ENCODE peak calls at places on chromosomes 4 and X, in ten cellular contexts. U is AG04450, V is ascending aorta, W is tibial artery, H is brain microvascular endothelial cell, D is PC-3, Q is prostate gland, Z is heart left ventricle, A is testis, T is psoas muscle. F is an unnamed sample.

GRCh38 chr4:126991965-126992364 is 640.8 kb upstream of the INTU start:
- DNase-seq in Q (no peak), Z (no peak), D (no peak), V (no peak), U (no peak), T (no peak), W (no peak), A (no peak), H (no peak), F (peak)

GRCh38 chr4:179040259-179040658 is 1598.0 kb upstream of the AGA start:
- DNase-seq in A (no peak), W (no peak), V (no peak), H (no peak), T (no peak), U (no peak), Q (no peak), Z (no peak), D (no peak), F (no peak)

GRCh38 chr4:147760695-147761094 is 28.8 kb downstream of the ARHGAP10 start:
- DNase-seq in W (peak), U (no peak), T (peak), V (peak), Q (no peak), D (no peak), H (no peak), A (peak), Z (peak), F (no peak)

GRCh38 chr4:37664696-37665095 is 21.5 kb downstream of the RELL1 start:
- DNase-seq in W (no peak), Z (no peak), T (no peak), H (peak), Q (no peak), D (no peak), A (no peak), U (no peak), V (no peak), F (no peak)

GRCh38 chr4:94523617-94524016 is 71.9 kb downstream of the PDLIM5 start:
- DNase-seq in V (no peak), H (peak), D (peak), Q (no peak), Z (no peak), W (no peak), U (no peak), A (no peak), T (no peak), F (peak)

GRCh38 chrX:1322393-1322792 is 14.2 kb upstream of the IL3RA start:
- DNase-seq in V (no peak), A (no peak), T (no peak), D (peak), W (no peak), U (no peak), H (no peak), Z (no peak), Q (no peak), F (no peak)

GRCh38 chr4:52260507-52261302 is 209.6 kb downstream of the SPATA18 start:
- DNase-seq in A (no peak), T (peak), H (no peak), Z (peak), Q (no peak), V (no peak), D (no peak), U (no peak), W (no peak), F (no peak)

GRCh38 chrX:4547218-4547836 is 833.9 kb upstream of the PRKX start:
- DNase-seq in V (no peak), A (peak), T (no peak), W (no peak), Z (no peak), Q (peak), H (peak), U (no peak), D (peak), F (no peak)

GRCh38 chr4:187251896-187252295 is 528.2 kb upstream of the FAT1 start:
- DNase-seq in U (no peak), Z (no peak), D (peak), H (peak), Q (no peak), T (no peak), A (no peak), V (no peak), W (no peak), F (peak)

GRCh38 chrX:41384041-41384705 is 50.2 kb downstream of the DDX3X start:
- DNase-seq in U (peak), Z (peak), A (peak), Q (peak), V (peak), H (peak), T (peak), W (peak), D (peak), F (peak)

GRCh38 chr4:112348488-112349158 is 51.5 kb downstream of the ALPK1 start:
- DNase-seq in U (peak), Q (peak), T (peak), Z (peak), V (no peak), H (peak), A (peak), D (peak), W (peak), F (no peak)

GRCh38 chrX:103831342-103831802 is 685 bp downstream of the RAB9B start:
- DNase-seq in Z (no peak), D (peak), V (no peak), U (no peak), A (no peak), H (no peak), W (no peak), Q (no peak), T (no peak), F (no peak)

GRCh38 chr4:138925495-138925894 is 90.1 kb upstream of the NOCT start:
- DNase-seq in H (no peak), V (no peak), Q (no peak), W (no peak), D (no peak), Z (no peak), U (peak), A (no peak), T (no peak), F (no peak)

GRCh38 chrX:56576721-56577120 is 13.3 kb downstream of the UBQLN2 start:
- DNase-seq in H (no peak), D (no peak), V (no peak), T (no peak), U (no peak), Z (no peak), Q (no peak), A (no peak), W (no peak), F (no peak)

GRCh38 chr4:26116057-26116456 is 202.0 kb downstream of the SMIM20 start:
- DNase-seq in D (peak), V (no peak), A (no peak), Z (no peak), W (no peak), T (no peak), H (no peak), U (no peak), Q (no peak), F (peak)

GRCh38 chr4:88244821-88245579 is 39.4 kb downstream of the PPM1K start:
- DNase-seq in D (no peak), A (no peak), V (no peak), U (no peak), Z (no peak), Q (no peak), W (no peak), T (peak), H (no peak), F (no peak)

GRCh38 chrX:1614927-1615326 is at the start of gene ASMT:
- DNase-seq in H (no peak), V (no peak), Q (no peak), Z (no peak), W (no peak), T (no peak), A (no peak), D (no peak), U (no peak), F (no peak)

GRCh38 chr4:100517864-100518341 is at the start of gene EMCN:
- DNase-seq in U (no peak), H (no peak), D (no peak), A (no peak), V (no peak), T (no peak), W (no peak), Q (no peak), Z (peak), F (no peak)

GRCh38 chrX:39633293-39633692 is 464.5 kb downstream of the BCOR start:
- DNase-seq in T (no peak), U (no peak), H (peak), Q (no peak), D (no peak), V (no peak), W (no peak), Z (no peak), A (no peak), F (no peak)

GRCh38 chrX:111039606-111040005 is 56.4 kb upstream of the PAK3 start:
- DNase-seq in W (no peak), D (peak), H (no peak), V (no peak), A (no peak), Q (no peak), T (no peak), Z (no peak), U (no peak), F (peak)

GRCh38 chrX:24899391-24899790 is 116.4 kb downstream of the ARX start:
- DNase-seq in T (no peak), D (no peak), A (no peak), W (no peak), Q (no peak), Z (no peak), H (no peak), U (no peak), V (no peak), F (no peak)

GRCh38 chr4:11765849-11766453 is 337.3 kb upstream of the HS3ST1 start:
- DNase-seq in U (no peak), V (no peak), Z (no peak), D (peak), Q (no peak), H (peak), W (no peak), T (no peak), A (peak), F (no peak)

GRCh38 chrX:68945603-68946228 is 116.9 kb downstream of the EFNB1 start:
- DNase-seq in Z (no peak), U (no peak), A (no peak), W (no peak), D (peak), H (peak), Q (no peak), V (peak), T (no peak), F (no peak)

GRCh38 chr4:147134536-147135210 is 189.0 kb upstream of the TTC29 start:
- DNase-seq in T (no peak), V (no peak), A (no peak), H (no peak), U (no peak), D (no peak), W (no peak), Q (no peak), Z (no peak), F (peak)

GRCh38 chr4:175253184-175253902 is 335.2 kb downstream of the ADAM29 start:
- DNase-seq in H (no peak), Z (no peak), Q (no peak), U (no peak), T (no peak), V (no peak), D (peak), A (no peak), W (no peak), F (no peak)

GRCh38 chr4:101348367-101348827 is 1.1 kb upstream of the PPP3CA start:
- DNase-seq in W (no peak), A (peak), D (peak), Q (no peak), U (no peak), Z (peak), H (no peak), T (no peak), V (no peak), F (no peak)

GRCh38 chrX:50081282-50081955 is 119.4 kb downstream of the AKAP4 start:
- DNase-seq in Z (peak), T (peak), W (no peak), V (no peak), H (peak), U (no peak), Q (peak), D (peak), A (peak), F (no peak)

GRCh38 chr4:4574792-4575191 is 32.9 kb upstream of the STX18 start:
- DNase-seq in Q (peak), V (no peak), W (no peak), T (no peak), U (no peak), Z (peak), A (peak), H (peak), D (peak), F (peak)

GRCh38 chr4:157992038-157992706 is 180.7 kb downstream of the GASK1B start:
- DNase-seq in H (peak), D (peak), T (no peak), W (no peak), U (peak), Q (peak), Z (peak), V (no peak), A (peak), F (peak)

GRCh38 chr4:73723029-73723428 is 17.3 kb upstream of the CXCL8 start:
- DNase-seq in A (no peak), H (peak), U (no peak), D (peak), V (no peak), Q (no peak), Z (no peak), T (no peak), W (no peak), F (no peak)

GRCh38 chr4:97593248-97593647 is 550.0 kb downstream of the STPG2 start:
- DNase-seq in U (no peak), V (no peak), A (no peak), D (no peak), Z (no peak), W (peak), H (no peak), Q (no peak), T (no peak), F (no peak)

GRCh38 chrX:6813836-6814370 is 279.0 kb upstream of the VCX3A start:
- DNase-seq in Z (no peak), Q (no peak), W (no peak), T (no peak), D (no peak), H (no peak), A (no peak), U (no peak), V (no peak), F (no peak)

GRCh38 chr4:183550345-183551080 is 45.7 kb downstream of the ING2 start:
- DNase-seq in U (no peak), W (no peak), V (no peak), H (no peak), Q (no peak), D (no peak), A (no peak), Z (no peak), T (no peak), F (no peak)

DNA sequence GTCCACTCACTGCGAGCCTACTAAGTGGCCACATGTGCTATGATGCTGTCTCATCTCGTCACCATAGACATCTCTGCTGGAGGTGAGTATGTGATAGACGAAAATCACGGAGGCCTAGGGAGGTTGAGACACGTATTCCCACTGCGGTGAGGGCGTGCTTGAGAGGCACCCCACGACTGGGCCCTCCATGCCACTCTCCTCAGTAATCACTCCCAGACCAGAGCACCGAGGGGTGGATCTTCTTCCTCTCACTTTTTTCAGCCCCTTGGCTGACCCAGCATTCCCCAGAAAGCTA is 29.0 kb downstream of the AFAP1 start:
- DNase-seq in T (no peak), Z (no peak), H (no peak), Q (no peak), A (no peak), V (no peak), D (no peak), U (no peak), W (no peak), F (no peak)
- H3K27ac ChIP-seq in T (peak), Z (peak), H (peak), Q (peak), A (no peak), V (peak), D (no peak), U (peak), W (peak), F (no peak)

GRCh38 chr4:61984260-61984909 is 784.3 kb downstream of the ADGRL3 start:
- DNase-seq in Q (no peak), D (no peak), H (no peak), V (no peak), A (no peak), W (no peak), Z (no peak), U (no peak), T (no peak), F (no peak)
- TF ChIP-seq CTCF in Q (no peak), D (peak), H (no peak), V (no peak), A (no peak), W (no peak), Z (no peak), U (no peak), T (no peak), F (peak)

GRCh38 chr4:3484057-3484973 is 21.2 kb downstream of the DOK7 start:
- DNase-seq in Q (peak), A (no peak), T (peak), Z (peak), W (peak), H (no peak), U (no peak), V (peak), D (peak), F (peak)

GRCh38 chr4:3481783-3482397 is 18.8 kb downstream of the DOK7 start:
- DNase-seq in W (no peak), T (no peak), H (no peak), V (no peak), Z (no peak), D (no peak), Q (no peak), A (no peak), U (no peak), F (no peak)

GRCh38 chr4:3482707-3483106 is 19.6 kb downstream of the DOK7 start:
- DNase-seq in U (no peak), Q (no peak), H (no peak), D (no peak), Z (no peak), T (no peak), W (no peak), A (no peak), V (no peak), F (no peak)

GRCh38 chr4:3485011-3485881 is 22.1 kb downstream of the DOK7 start:
- DNase-seq in W (no peak), T (no peak), A (no peak), U (no peak), H (no peak), Q (no peak), Z (no peak), V (no peak), D (peak), F (no peak)

GRCh38 chr4:3483471-3483921 is 20.4 kb downstream of the DOK7 start:
- DNase-seq in A (no peak), Z (peak), T (peak), Q (no peak), W (peak), H (no peak), U (no peak), V (peak), D (peak), F (no peak)
- H3K27ac ChIP-seq in A (no peak), Z (peak), T (peak), Q (peak), W (peak), H (no peak), U (no peak), V (peak), D (no peak), F (no peak)

GRCh38 chr4:86508436-86508835 is 85.7 kb upstream of the PTPN13 start:
- DNase-seq in A (no peak), V (no peak), W (no peak), U (peak), Z (no peak), H (peak), Q (no peak), T (no peak), D (peak), F (no peak)

GRCh38 chr4:86506591-86506990 is 87.5 kb upstream of the PTPN13 start:
- DNase-seq in A (no peak), Z (no peak), U (no peak), V (no peak), W (no peak), D (no peak), H (no peak), Q (no peak), T (no peak), F (no peak)

GRCh38 chr4:86512631-86513030 is 81.5 kb upstream of the PTPN13 start:
- DNase-seq in H (no peak), V (no peak), D (peak), A (no peak), Q (no peak), W (no peak), U (no peak), Z (no peak), T (no peak), F (no peak)

DNA sequence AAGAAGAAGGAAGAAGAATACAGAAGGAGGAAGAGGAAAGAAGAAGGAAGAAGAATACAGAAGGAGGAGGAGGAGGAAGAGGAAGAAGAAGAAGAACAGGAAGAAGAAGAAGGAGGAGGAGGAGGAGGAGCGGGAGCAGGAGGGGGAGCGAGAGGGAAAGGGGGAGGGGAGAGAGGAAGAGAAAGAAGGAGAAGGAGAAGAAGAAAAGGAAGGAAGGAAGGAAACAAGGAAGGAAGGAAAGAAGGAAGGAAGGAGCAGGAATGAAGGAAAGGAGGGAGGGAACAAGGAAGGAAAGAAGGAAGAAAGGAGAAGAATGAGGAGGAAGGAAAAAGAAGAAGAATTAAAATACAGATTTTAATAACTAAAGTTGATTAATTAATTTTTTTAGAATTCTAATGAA is 82.5 kb upstream of the PTPN13 start:
- DNase-seq in Z (no peak), Q (no peak), H (no peak), T (no peak), V (no peak), U (no peak), A (no peak), D (no peak), W (no peak), F (no peak)
- TF ChIP-seq CTCF in Z (no peak), Q (no peak), H (no peak), T (no peak), V (no peak), U (no peak), A (no peak), D (no peak), W (no peak), F (no peak)

F was measured in foreskin keratinocyte.